ENCODE peak calls at places on chromosomes 4 and X, in ten cellular contexts. N is KBM-7; D is GM04504; G is suprapubic skin; H is prostate gland; Q is sciatic nerve; L is NCI-H345; J is germinal center; T is AG08396; V is NK-92 treated with Interleukin-12 subunit alpha and Interleukin-12 subunit beta, amount 100 ng/mL, for 24 hours. O is an unnamed sample.
A peak's percentile ranks its signal among the peaks of the same experiment; 100 is the strongest.

GRCh38 chr4:157664726-157665125 is 444.2 kb downstream of the GRIA2 start:
- DNase-seq in N (no peak), D (peak; percentile 16), G (no peak), H (no peak), Q (no peak), L (no peak), J (no peak), T (peak; percentile 11), V (no peak), O (no peak)

GRCh38 chrX:103413981-103414380 is 37.6 kb downstream of the BEX3 start:
- DNase-seq in N (no peak), D (no peak), G (no peak), H (no peak), Q (no peak), L (no peak), J (no peak), T (no peak), V (no peak), O (no peak)

GRCh38 chr4:183438458-183439113 is 5.8 kb upstream of the CDKN2AIP start:
- DNase-seq in N (no peak), D (no peak), G (no peak), H (peak; percentile 24), Q (no peak), L (no peak), J (no peak), T (peak; percentile 80), V (no peak), O (peak; percentile 84)

GRCh38 chr4:82372502-82372873 is 1.3 kb downstream of the HNRNPD start:
- DNase-seq in N (peak; percentile 53), D (no peak), G (no peak), H (peak; percentile 44), Q (peak; percentile 66), L (peak; percentile 7), J (peak; percentile 37), T (peak; percentile 33), V (peak; percentile 15), O (no peak)

GRCh38 chrX:129544780-129545179 is 4.7 kb downstream of the OCRL start:
- DNase-seq in N (no peak), D (no peak), G (no peak), H (no peak), Q (no peak), L (no peak), J (no peak), T (no peak), V (no peak), O (no peak)

GRCh38 chrX:101206471-101206870 is 13.1 kb upstream of the DRP2 start:
- DNase-seq in N (peak; percentile 61), D (peak; percentile 17), G (no peak), H (no peak), Q (no peak), L (no peak), J (peak; percentile 28), T (peak; percentile 45), V (no peak), O (no peak)

GRCh38 chrX:79524642-79525041 is 157.5 kb upstream of the ITM2A start:
- DNase-seq in N (peak; percentile 50), D (no peak), G (no peak), H (no peak), Q (no peak), L (no peak), J (no peak), T (no peak), V (no peak), O (peak; percentile 2)

GRCh38 chr4:65669981-65670330 is 333 bp downstream of the EPHA5 start:
- DNase-seq in N (no peak), D (no peak), G (no peak), H (no peak), Q (no peak), L (no peak), J (no peak), T (no peak), V (no peak), O (no peak)

GRCh38 chr4:6205973-6206372 is 5.6 kb upstream of the JAKMIP1 start:
- DNase-seq in N (no peak), D (no peak), G (no peak), H (no peak), Q (no peak), L (no peak), J (no peak), T (no peak), V (no peak), O (no peak)

GRCh38 chr4:31100551-31100950 is 380.4 kb downstream of the PCDH7 start:
- DNase-seq in N (no peak), D (no peak), G (no peak), H (no peak), Q (no peak), L (no peak), J (no peak), T (no peak), V (no peak), O (no peak)

GRCh38 chrX:118392726-118393125 is 46.8 kb downstream of the WDR44 start:
- DNase-seq in N (no peak), D (no peak), G (no peak), H (no peak), Q (no peak), L (no peak), J (no peak), T (no peak), V (no peak), O (no peak)

GRCh38 chrX:110173192-110174175 is 144.4 kb downstream of the AMMECR1 start:
- DNase-seq in N (no peak), D (no peak), G (no peak), H (peak; percentile 49), Q (no peak), L (no peak), J (no peak), T (no peak), V (no peak), O (peak; percentile 54)

GRCh38 chr4:86218721-86219481 is 141.0 kb downstream of the MAPK10 start:
- DNase-seq in N (no peak), D (no peak), G (no peak), H (peak; percentile 13), Q (no peak), L (peak; percentile 21), J (no peak), T (no peak), V (no peak), O (no peak)

GRCh38 chr4:24477919-24478318 is 106.4 kb downstream of the DHX15 start:
- DNase-seq in N (no peak), D (no peak), G (no peak), H (no peak), Q (no peak), L (no peak), J (no peak), T (peak; percentile 75), V (no peak), O (no peak)

GRCh38 chr4:102759835-102760644 is 728 bp downstream of the MANBA start:
- DNase-seq in N (peak; percentile 93), D (no peak), G (peak; percentile 86), H (peak; percentile 15), Q (no peak), L (peak; percentile 16), J (peak; percentile 90), T (peak; percentile 40), V (no peak), O (no peak)

GRCh38 chr4:156815717-156816319 is 155.8 kb downstream of the PDGFC start:
- DNase-seq in N (no peak), D (no peak), G (no peak), H (no peak), Q (no peak), L (peak; percentile 83), J (no peak), T (no peak), V (no peak), O (no peak)

GRCh38 chr4:156971168-156971601 is 414 bp downstream of the PDGFC start:
- DNase-seq in N (no peak), D (no peak), G (no peak), H (peak; percentile 44), Q (peak; percentile 64), L (peak; percentile 22), J (no peak), T (peak; percentile 35), V (no peak), O (no peak)

GRCh38 chr4:47862297-47862696 is 24.4 kb upstream of the CORIN start:
- DNase-seq in N (no peak), D (no peak), G (no peak), H (no peak), Q (no peak), L (no peak), J (no peak), T (peak; percentile 15), V (no peak), O (no peak)

GRCh38 chr4:95091272-95091671 is 333.5 kb downstream of the BMPR1B start:
- DNase-seq in N (no peak), D (no peak), G (no peak), H (no peak), Q (no peak), L (no peak), J (no peak), T (no peak), V (no peak), O (no peak)

GRCh38 chr4:161360982-161361381 is 802.8 kb downstream of the FSTL5 start:
- DNase-seq in N (no peak), D (no peak), G (no peak), H (no peak), Q (no peak), L (no peak), J (no peak), T (no peak), V (no peak), O (no peak)

GRCh38 chrX:1584237-1585011 is 7.0 kb upstream of the AKAP17A start:
- DNase-seq in N (no peak), D (no peak), G (no peak), H (no peak), Q (no peak), L (no peak), J (no peak), T (no peak), V (no peak), O (no peak)

GRCh38 chr4:36316544-36317082 is 35.2 kb downstream of the DTHD1 start:
- DNase-seq in N (no peak), D (no peak), G (no peak), H (no peak), Q (no peak), L (no peak), J (no peak), T (no peak), V (no peak), O (no peak)

GRCh38 chr4:150181536-150181935 is 103.3 kb downstream of the DCLK2 start:
- DNase-seq in N (no peak), D (no peak), G (no peak), H (no peak), Q (no peak), L (no peak), J (no peak), T (no peak), V (no peak), O (no peak)

GRCh38 chrX:96453139-96453538 is 231.5 kb upstream of the DIAPH2 start:
- DNase-seq in N (no peak), D (no peak), G (no peak), H (no peak), Q (no peak), L (no peak), J (no peak), T (no peak), V (no peak), O (no peak)

GRCh38 chr4:2583517-2583916 is 47.1 kb downstream of the FAM193A start:
- DNase-seq in N (no peak), D (peak; percentile 31), G (no peak), H (peak; percentile 36), Q (no peak), L (no peak), J (no peak), T (no peak), V (no peak), O (peak; percentile 63)

GRCh38 chr4:106583567-106583966 is 215.0 kb upstream of the GIMD1 start:
- DNase-seq in N (no peak), D (peak; percentile 92), G (no peak), H (no peak), Q (no peak), L (no peak), J (no peak), T (peak; percentile 55), V (no peak), O (no peak)

GRCh38 chr4:138639018-138639876 is 376.3 kb upstream of the NOCT start:
- DNase-seq in N (no peak), D (no peak), G (no peak), H (no peak), Q (no peak), L (no peak), J (no peak), T (no peak), V (no peak), O (peak; percentile 15)

GRCh38 chr4:111639876-111640275 is 505.4 kb upstream of the FAM241A start:
- DNase-seq in N (no peak), D (no peak), G (no peak), H (no peak), Q (no peak), L (no peak), J (no peak), T (peak; percentile 7), V (no peak), O (no peak)

O was measured in LNCaP clone FGC.